ENCODE peak calls at places on chromosomes 12 and 14, in five cellular contexts. P is colonic mucosa, O is heart right ventricle, Q is dorsolateral prefrontal cortex, V is tibial artery. C is an unnamed sample.

GRCh38 chr12:117363263-117363662 is 1.8 kb upstream of the NOS1 start:
- DNase-seq in P (no peak), O (no peak), Q (no peak), V (no peak), C (no peak)

GRCh38 chr14:23562822-23563472 is 4.6 kb downstream of the AP1G2 start:
- DNase-seq in P (peak), O (no peak), Q (peak), V (no peak), C (no peak)

GRCh38 chr14:70744631-70745030 is 64.7 kb downstream of the MAP3K9 start:
- DNase-seq in P (no peak), O (no peak), Q (no peak), V (no peak), C (no peak)

GRCh38 chr12:115640929-115641328 is 636.6 kb downstream of the MED13L start:
- DNase-seq in P (no peak), O (no peak), Q (no peak), V (no peak), C (no peak)

GRCh38 chr14:19800282-19801117 is 3.1 kb upstream of the OR4N2 start:
- DNase-seq in P (no peak), O (no peak), Q (peak), V (peak), C (peak)

GRCh38 chr14:102317564-102318248 is 1.8 kb upstream of the ZNF839 start:
- DNase-seq in P (peak), O (peak), Q (no peak), V (no peak), C (no peak)

GRCh38 chr12:124397807-124398577 is 103.1 kb downstream of the RFLNA start:
- DNase-seq in P (peak), O (no peak), Q (no peak), V (no peak), C (peak)

GRCh38 chr14:68692916-68693771 is 99.7 kb downstream of the ZFP36L1 start:
- DNase-seq in P (no peak), O (no peak), Q (no peak), V (peak), C (no peak)

GRCh38 chr14:83171761-83172160 is 1638.1 kb upstream of the SEL1L start:
- DNase-seq in P (no peak), O (no peak), Q (no peak), V (no peak), C (no peak)

GRCh38 chr14:65069874-65070709 is 32.2 kb downstream of the MAX start:
- DNase-seq in P (peak), O (no peak), Q (no peak), V (no peak), C (no peak)

GRCh38 chr12:73225941-73226340 is 953.8 kb downstream of the TRHDE start:
- DNase-seq in P (no peak), O (no peak), Q (no peak), V (no peak), C (no peak)

GRCh38 chr12:111084172-111084571 is 163.8 kb upstream of the MYL2 start:
- DNase-seq in P (no peak), O (no peak), Q (no peak), V (no peak), C (no peak)

GRCh38 chr12:47999816-48000215 is 4.5 kb downstream of the COL2A1 start:
- DNase-seq in P (no peak), O (no peak), Q (no peak), V (peak), C (no peak)

GRCh38 chr12:104546575-104546974 is 89.8 kb downstream of the CHST11 start:
- DNase-seq in P (no peak), O (no peak), Q (no peak), V (no peak), C (peak)

GRCh38 chr12:42086021-42086420 is 58.7 kb downstream of the GXYLT1 start:
- DNase-seq in P (no peak), O (no peak), Q (no peak), V (no peak), C (no peak)

GRCh38 chr12:86550222-86551145 is 294.3 kb upstream of the MGAT4C start:
- DNase-seq in P (no peak), O (no peak), Q (no peak), V (no peak), C (no peak)

GRCh38 chr12:75714462-75715322 is 203.3 kb upstream of the KRR1 start:
- DNase-seq in P (no peak), O (no peak), Q (no peak), V (no peak), C (no peak)

GRCh38 chr12:113720629-113721028 is 245.5 kb downstream of the RBM19 start:
- DNase-seq in P (no peak), O (no peak), Q (no peak), V (no peak), C (no peak)

GRCh38 chr12:63821781-63822251 is 22.7 kb upstream of the SRGAP1 start:
- DNase-seq in P (no peak), O (no peak), Q (no peak), V (no peak), C (peak)

GRCh38 chr12:57416039-57416996 is 14.5 kb downstream of the R3HDM2 start:
- DNase-seq in P (no peak), O (no peak), Q (no peak), V (no peak), C (no peak)

GRCh38 chr14:71686677-71687076 is 245.6 kb upstream of the RGS6 start:
- DNase-seq in P (no peak), O (no peak), Q (no peak), V (peak), C (no peak)

GRCh38 chr12:106766393-106766826 is 8.1 kb upstream of the RIC8B start:
- DNase-seq in P (no peak), O (peak), Q (no peak), V (peak), C (peak)

GRCh38 chr12:110135012-110135411 is 10.9 kb downstream of the IFT81 start:
- DNase-seq in P (no peak), O (no peak), Q (no peak), V (no peak), C (no peak)

GRCh38 chr12:49462103-49462739 is 76.6 kb upstream of the KCNH3 start:
- DNase-seq in P (no peak), O (peak), Q (no peak), V (no peak), C (peak)

GRCh38 chr12:71760471-71760870 is 5.8 kb downstream of the RAB21 start:
- DNase-seq in P (no peak), O (no peak), Q (no peak), V (no peak), C (no peak)

GRCh38 chr14:90545431-90545830 is 148.6 kb downstream of the CALM1 start:
- DNase-seq in P (no peak), O (no peak), Q (no peak), V (no peak), C (no peak)

GRCh38 chr14:90924618-90925345 is 108.6 kb upstream of the TTC7B start:
- DNase-seq in P (no peak), O (no peak), Q (no peak), V (no peak), C (no peak)

GRCh38 chr12:114938487-114939210 is 254.7 kb upstream of the TBX3 start:
- DNase-seq in P (no peak), O (no peak), Q (peak), V (no peak), C (no peak)

GRCh38 chr14:74531467-74531866 is 37.9 kb downstream of the ISCA2 start:
- DNase-seq in P (peak), O (peak), Q (no peak), V (no peak), C (peak)

GRCh38 chr12:67698711-67699603 is 50.4 kb downstream of the DYRK2 start:
- DNase-seq in P (no peak), O (no peak), Q (no peak), V (no peak), C (no peak)

GRCh38 chr14:64562432-64562831 is 12.7 kb downstream of the PPP1R36 start:
- DNase-seq in P (no peak), O (no peak), Q (no peak), V (no peak), C (no peak)

GRCh38 chr14:44279357-44279756 is 227.7 kb downstream of the FSCB start:
- DNase-seq in P (no peak), O (no peak), Q (no peak), V (no peak), C (no peak)

GRCh38 chr12:10361622-10362021 is 28.2 kb downstream of the KLRK1 start:
- DNase-seq in P (no peak), O (no peak), Q (no peak), V (no peak), C (no peak)

GRCh38 chr12:49939707-49940106 is 10.8 kb upstream of the AQP2 start:
- DNase-seq in P (no peak), O (no peak), Q (no peak), V (no peak), C (no peak)

GRCh38 chr14:94485944-94486841 is 10.2 kb upstream of the SERPINA9 start:
- DNase-seq in P (peak), O (peak), Q (peak), V (no peak), C (no peak)

GRCh38 chr12:119994892-119995658 is 6.0 kb downstream of the BICDL1 start:
- DNase-seq in P (no peak), O (no peak), Q (no peak), V (no peak), C (no peak)
- H3K4me3 ChIP-seq in P (no peak), O (no peak), Q (no peak), V (no peak), C (no peak)

GRCh38 chr12:203462-204260 is 10.3 kb downstream of the SLC6A12 start:
- DNase-seq in P (no peak), O (no peak), Q (no peak), V (no peak), C (no peak)
- H3K4me3 ChIP-seq in P (peak), O (peak), Q (peak), V (peak), C (peak)

DNA sequence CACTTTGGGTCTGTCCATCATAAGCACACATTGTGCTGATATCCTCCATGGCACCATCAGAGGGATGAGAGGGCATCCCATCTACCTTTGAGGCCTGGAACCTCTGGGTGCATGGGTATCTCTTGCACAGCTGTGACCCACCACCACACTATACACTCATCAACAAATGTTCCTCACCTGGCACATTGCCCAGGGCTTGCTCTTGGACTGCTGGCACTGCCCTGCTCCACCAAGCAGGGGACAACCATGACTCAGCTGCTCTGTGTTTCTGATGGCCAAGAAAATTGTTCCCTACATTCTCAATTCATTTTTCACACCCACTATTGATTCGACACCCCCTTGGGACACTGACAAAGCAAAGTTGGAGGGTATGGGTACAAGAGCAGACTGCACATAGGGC is 155.5 kb downstream of the PTPRO start:
- DNase-seq in P (no peak), O (no peak), Q (no peak), V (no peak), C (no peak)
- H3K4me3 ChIP-seq in P (no peak), O (no peak), Q (no peak), V (no peak), C (no peak)

DNA sequence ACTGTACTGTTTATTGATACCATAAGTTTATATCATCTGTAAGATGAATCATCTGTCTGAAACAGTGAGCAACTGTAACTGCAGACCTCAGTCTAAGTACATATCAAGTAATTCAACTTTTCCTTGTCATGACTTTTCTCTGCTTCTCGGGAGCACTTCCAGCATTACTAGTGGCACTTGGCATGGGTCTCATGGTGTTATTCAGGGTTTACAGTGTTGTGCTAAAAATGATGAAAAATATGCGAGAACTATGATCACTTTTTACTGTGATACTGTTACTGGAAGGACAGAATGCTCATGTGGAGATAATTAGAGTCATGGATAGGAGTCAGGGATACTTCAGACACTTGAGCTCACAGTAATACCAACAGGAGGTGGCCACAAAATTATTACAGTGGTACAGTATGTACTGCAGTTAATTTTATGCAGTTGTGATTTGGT is 8.3 kb downstream of the KTN1 start:
- DNase-seq in P (no peak), O (no peak), Q (no peak), V (no peak), C (no peak)
- H3K4me3 ChIP-seq in P (no peak), O (no peak), Q (no peak), V (no peak), C (no peak)